ENCODE peak calls at places on chromosome 15, in six cellular contexts. One of them, this sample, is unnamed.

GRCh38 chr15:27463699-27464098 is 492.7 kb downstream of the GABRG3 start:
- DNase-seq in CD8-positive, alpha-beta T cell: no peak
- DNase-seq in spleen: no peak
- DNase-seq in astrocyte of the cerebellum: no peak
- DNase-seq in HFF-Myc: no peak
- DNase-seq in A549: no peak
- DNase-seq in this sample: no peak

GRCh38 chr15:31442203-31443090 is 115.8 kb downstream of the KLF13 start:
- DNase-seq in A549: peak
- DNase-seq in astrocyte of the cerebellum: peak
- DNase-seq in HFF-Myc: peak
- DNase-seq in spleen: no peak
- DNase-seq in CD8-positive, alpha-beta T cell: no peak
- DNase-seq in this sample: peak

GRCh38 chr15:63597821-63598220 is 634 bp downstream of the FBXL22 start:
- DNase-seq in HFF-Myc: no peak
- DNase-seq in A549: no peak
- DNase-seq in spleen: no peak
- DNase-seq in CD8-positive, alpha-beta T cell: no peak
- DNase-seq in astrocyte of the cerebellum: no peak
- DNase-seq in this sample: no peak

GRCh38 chr15:49452595-49452994 is 29.6 kb downstream of the FGF7 start:
- DNase-seq in A549: no peak
- DNase-seq in spleen: no peak
- DNase-seq in astrocyte of the cerebellum: no peak
- DNase-seq in HFF-Myc: no peak
- DNase-seq in CD8-positive, alpha-beta T cell: no peak
- DNase-seq in this sample: no peak

GRCh38 chr15:57217716-57218598 is 158.3 kb upstream of the CGNL1 start:
- DNase-seq in CD8-positive, alpha-beta T cell: no peak
- DNase-seq in A549: no peak
- DNase-seq in astrocyte of the cerebellum: no peak
- DNase-seq in HFF-Myc: no peak
- DNase-seq in spleen: no peak
- DNase-seq in this sample: no peak

GRCh38 chr15:75170711-75171341 is 30.9 kb upstream of the C15orf39 start:
- DNase-seq in HFF-Myc: no peak
- DNase-seq in A549: no peak
- DNase-seq in astrocyte of the cerebellum: no peak
- DNase-seq in CD8-positive, alpha-beta T cell: no peak
- DNase-seq in spleen: no peak
- DNase-seq in this sample: no peak

GRCh38 chr15:35669021-35669420 is 123.1 kb upstream of the DPH6 start:
- DNase-seq in astrocyte of the cerebellum: no peak
- DNase-seq in spleen: no peak
- DNase-seq in CD8-positive, alpha-beta T cell: no peak
- DNase-seq in HFF-Myc: no peak
- DNase-seq in A549: no peak
- DNase-seq in this sample: no peak

GRCh38 chr15:43880406-43881184 is 53.8 kb downstream of the WDR76 start:
- DNase-seq in spleen: no peak
- DNase-seq in A549: no peak
- DNase-seq in CD8-positive, alpha-beta T cell: no peak
- DNase-seq in HFF-Myc: no peak
- DNase-seq in astrocyte of the cerebellum: peak
- DNase-seq in this sample: no peak

GRCh38 chr15:70195808-70196304 is 98.1 kb upstream of the TLE3 start:
- DNase-seq in astrocyte of the cerebellum: peak
- DNase-seq in HFF-Myc: peak
- DNase-seq in CD8-positive, alpha-beta T cell: no peak
- DNase-seq in spleen: no peak
- DNase-seq in A549: peak
- DNase-seq in this sample: no peak

GRCh38 chr15:58431221-58432149 is at the start of gene LIPC:
- DNase-seq in astrocyte of the cerebellum: no peak
- DNase-seq in spleen: no peak
- DNase-seq in CD8-positive, alpha-beta T cell: no peak
- DNase-seq in A549: no peak
- DNase-seq in HFF-Myc: no peak
- DNase-seq in this sample: no peak

GRCh38 chr15:66481107-66481856 is 16.3 kb downstream of the SNAPC5 start:
- DNase-seq in HFF-Myc: no peak
- DNase-seq in spleen: no peak
- DNase-seq in astrocyte of the cerebellum: no peak
- DNase-seq in CD8-positive, alpha-beta T cell: no peak
- DNase-seq in A549: no peak
- DNase-seq in this sample: peak

GRCh38 chr15:26864664-26865191 is 2.1 kb upstream of the GABRA5 start:
- DNase-seq in astrocyte of the cerebellum: peak
- DNase-seq in A549: peak
- DNase-seq in HFF-Myc: peak
- DNase-seq in CD8-positive, alpha-beta T cell: no peak
- DNase-seq in spleen: no peak
- DNase-seq in this sample: peak

GRCh38 chr15:45377630-45378148 is 655 bp downstream of the GATM start:
- DNase-seq in CD8-positive, alpha-beta T cell: no peak
- DNase-seq in HFF-Myc: no peak
- DNase-seq in astrocyte of the cerebellum: no peak
- DNase-seq in A549: no peak
- DNase-seq in spleen: no peak
- DNase-seq in this sample: no peak

GRCh38 chr15:33311312-33311971 is 675 bp downstream of the RYR3 start:
- DNase-seq in HFF-Myc: no peak
- DNase-seq in astrocyte of the cerebellum: no peak
- DNase-seq in spleen: no peak
- DNase-seq in CD8-positive, alpha-beta T cell: no peak
- DNase-seq in A549: no peak
- DNase-seq in this sample: no peak

GRCh38 chr15:40323953-40324937 is 753 bp downstream of the INAFM2 start:
- DNase-seq in spleen: peak
- DNase-seq in HFF-Myc: no peak
- DNase-seq in astrocyte of the cerebellum: no peak
- DNase-seq in A549: no peak
- DNase-seq in CD8-positive, alpha-beta T cell: no peak
- DNase-seq in this sample: no peak

GRCh38 chr15:48682949-48683651 is 37.6 kb upstream of the FBN1 start:
- DNase-seq in CD8-positive, alpha-beta T cell: no peak
- DNase-seq in spleen: no peak
- DNase-seq in A549: peak
- DNase-seq in HFF-Myc: no peak
- DNase-seq in astrocyte of the cerebellum: no peak
- DNase-seq in this sample: peak

GRCh38 chr15:76313731-76314130 is 2.5 kb upstream of the ETFA start:
- DNase-seq in HFF-Myc: no peak
- DNase-seq in A549: peak
- DNase-seq in spleen: no peak
- DNase-seq in astrocyte of the cerebellum: no peak
- DNase-seq in CD8-positive, alpha-beta T cell: no peak
- DNase-seq in this sample: no peak
- H3K4me3 ChIP-seq in HFF-Myc: no peak
- H3K4me3 ChIP-seq in A549: no peak
- H3K4me3 ChIP-seq in spleen: no peak
- H3K4me3 ChIP-seq in astrocyte of the cerebellum: no peak
- H3K4me3 ChIP-seq in CD8-positive, alpha-beta T cell: no peak
- H3K4me3 ChIP-seq in this sample: no peak

GRCh38 chr15:68674975-68675374 is 96.2 kb downstream of the CORO2B start:
- DNase-seq in astrocyte of the cerebellum: no peak
- DNase-seq in A549: no peak
- DNase-seq in HFF-Myc: no peak
- DNase-seq in CD8-positive, alpha-beta T cell: no peak
- DNase-seq in spleen: no peak
- DNase-seq in this sample: peak

GRCh38 chr15:68672251-68672650 is 93.5 kb downstream of the CORO2B start:
- DNase-seq in astrocyte of the cerebellum: no peak
- DNase-seq in spleen: peak
- DNase-seq in CD8-positive, alpha-beta T cell: no peak
- DNase-seq in HFF-Myc: no peak
- DNase-seq in A549: no peak
- DNase-seq in this sample: no peak

GRCh38 chr15:68668926-68669600 is 90.3 kb downstream of the CORO2B start:
- DNase-seq in HFF-Myc: no peak
- DNase-seq in CD8-positive, alpha-beta T cell: no peak
- DNase-seq in spleen: peak
- DNase-seq in astrocyte of the cerebellum: no peak
- DNase-seq in A549: no peak
- DNase-seq in this sample: no peak

GRCh38 chr15:68676011-68676605 is 97.3 kb downstream of the CORO2B start:
- DNase-seq in HFF-Myc: no peak
- DNase-seq in CD8-positive, alpha-beta T cell: no peak
- DNase-seq in spleen: no peak
- DNase-seq in astrocyte of the cerebellum: no peak
- DNase-seq in A549: peak
- DNase-seq in this sample: no peak

DNA sequence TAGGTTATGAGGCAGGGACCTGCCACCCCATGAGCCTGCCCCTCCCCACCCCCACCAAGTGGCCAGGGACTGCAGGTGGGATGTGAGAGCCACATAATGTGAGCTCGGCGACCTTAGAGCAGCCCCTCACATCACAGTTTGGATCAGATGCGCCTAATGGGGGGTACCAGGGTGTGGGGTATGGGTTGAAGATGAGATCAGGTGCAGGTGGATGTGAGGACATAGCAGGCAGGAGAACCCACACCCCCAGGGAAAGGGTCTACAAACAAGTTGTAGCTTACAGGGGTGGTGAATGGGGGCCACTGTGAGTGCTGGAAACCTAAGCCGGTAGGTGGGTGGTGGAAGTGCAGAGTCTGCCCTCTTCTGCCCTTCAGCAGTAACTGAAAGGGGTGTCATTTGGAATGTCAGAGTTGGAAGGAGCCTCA is 94.0 kb downstream of the CORO2B start:
- DNase-seq in CD8-positive, alpha-beta T cell: no peak
- DNase-seq in A549: peak
- DNase-seq in astrocyte of the cerebellum: no peak
- DNase-seq in spleen: peak
- DNase-seq in HFF-Myc: no peak
- DNase-seq in this sample: no peak
- TF ChIP-seq CTCF in CD8-positive, alpha-beta T cell: no peak
- TF ChIP-seq CTCF in A549: peak
- TF ChIP-seq CTCF in astrocyte of the cerebellum: peak
- TF ChIP-seq CTCF in spleen: no peak
- TF ChIP-seq CTCF in HFF-Myc: peak
- TF ChIP-seq CTCF in this sample: peak

GRCh38 chr15:89332446-89332845 is 2.2 kb downstream of the POLG start:
- DNase-seq in HFF-Myc: no peak
- DNase-seq in A549: peak
- DNase-seq in spleen: no peak
- DNase-seq in CD8-positive, alpha-beta T cell: no peak
- DNase-seq in astrocyte of the cerebellum: no peak
- DNase-seq in this sample: no peak
- H3K4me3 ChIP-seq in HFF-Myc: peak
- H3K4me3 ChIP-seq in A549: no peak
- H3K4me3 ChIP-seq in spleen: peak
- H3K4me3 ChIP-seq in CD8-positive, alpha-beta T cell: no peak
- H3K4me3 ChIP-seq in astrocyte of the cerebellum: no peak
- H3K4me3 ChIP-seq in this sample: peak

GRCh38 chr15:91476861-91477260 is 376.6 kb upstream of the SLCO3A1 start:
- DNase-seq in spleen: no peak
- DNase-seq in astrocyte of the cerebellum: no peak
- DNase-seq in CD8-positive, alpha-beta T cell: no peak
- DNase-seq in A549: no peak
- DNase-seq in HFF-Myc: no peak
- DNase-seq in this sample: no peak
- TF ChIP-seq CTCF in spleen: no peak
- TF ChIP-seq CTCF in astrocyte of the cerebellum: no peak
- TF ChIP-seq CTCF in CD8-positive, alpha-beta T cell: no peak
- TF ChIP-seq CTCF in A549: no peak
- TF ChIP-seq CTCF in HFF-Myc: no peak
- TF ChIP-seq CTCF in this sample: no peak

DNA sequence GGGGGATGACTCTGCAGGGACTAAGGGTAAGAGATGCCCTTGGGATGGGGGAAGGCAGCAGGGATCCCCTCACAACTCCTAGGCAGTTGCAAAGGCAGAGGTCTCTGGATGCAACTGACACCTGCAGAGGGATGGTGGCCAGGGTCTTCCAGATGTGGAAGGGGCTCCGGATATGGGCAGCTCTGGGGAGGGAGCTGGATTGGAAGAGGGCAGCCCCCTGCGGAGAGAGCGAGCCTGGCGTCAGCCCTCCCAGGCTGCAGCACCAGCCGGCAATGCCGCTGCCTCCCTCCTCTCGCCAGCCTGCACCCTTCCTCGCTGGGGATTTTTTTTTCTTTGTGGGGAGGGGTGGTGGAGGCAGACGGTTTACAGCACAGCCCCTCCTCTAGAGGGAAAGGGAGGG is 1.7 kb downstream of the INSYN1 start:
- DNase-seq in spleen: no peak
- DNase-seq in HFF-Myc: no peak
- DNase-seq in A549: no peak
- DNase-seq in astrocyte of the cerebellum: no peak
- DNase-seq in CD8-positive, alpha-beta T cell: no peak
- DNase-seq in this sample: no peak
- H3K4me3 ChIP-seq in spleen: no peak
- H3K4me3 ChIP-seq in HFF-Myc: no peak
- H3K4me3 ChIP-seq in A549: no peak
- H3K4me3 ChIP-seq in astrocyte of the cerebellum: no peak
- H3K4me3 ChIP-seq in CD8-positive, alpha-beta T cell: no peak
- H3K4me3 ChIP-seq in this sample: no peak